ENCODE peak calls at places on chromosome 6, in five cellular contexts. E is HepG2, M is H1, H is NT2/D1, K is GM12878. Z is an unnamed sample.

GRCh38 chr6:111307275-111307858 is 175.7 kb downstream of the REV3L start:
- DNase-seq in M (no peak), E (no peak), H (no peak), K (no peak), Z (no peak)

GRCh38 chr6:42140756-42141602 is 1.4 kb downstream of the C6orf132 start:
- DNase-seq in K (no peak), H (no peak), M (no peak), E (no peak), Z (no peak)

GRCh38 chr6:45072673-45073072 is 255.5 kb upstream of the RUNX2 start:
- DNase-seq in K (no peak), E (no peak), M (no peak), H (no peak), Z (no peak)

GRCh38 chr6:44072452-44072958 is 54.7 kb downstream of the MRPL14 start:
- DNase-seq in E (no peak), K (no peak), M (no peak), H (no peak), Z (no peak)

GRCh38 chr6:90818163-90818562 is 231.3 kb upstream of the MAP3K7 start:
- DNase-seq in E (no peak), H (no peak), M (no peak), K (no peak), Z (no peak)

GRCh38 chr6:3759656-3760245 is 8.2 kb upstream of the PXDC1 start:
- DNase-seq in H (no peak), K (no peak), E (peak), M (no peak), Z (no peak)

GRCh38 chr6:162343902-162344226 is 383.7 kb downstream of the PRKN start:
- DNase-seq in K (no peak), E (no peak), M (no peak), H (no peak), Z (no peak)

GRCh38 chr6:28747631-28748157 is 176.1 kb downstream of the TRIM27 start:
- DNase-seq in K (no peak), M (peak), E (peak), H (no peak), Z (peak)

GRCh38 chr6:37487891-37488290 is 11.8 kb downstream of the CCDC167 start:
- DNase-seq in M (no peak), K (no peak), H (no peak), E (no peak), Z (no peak)

GRCh38 chr6:43728586-43728985 is 41.0 kb upstream of the MRPS18A start:
- DNase-seq in K (no peak), E (no peak), M (no peak), H (no peak), Z (no peak)

GRCh38 chr6:73074175-73074574 is 151.1 kb downstream of the KHDC1L start:
- DNase-seq in M (no peak), H (no peak), K (no peak), E (no peak), Z (no peak)

GRCh38 chr6:77440206-77440976 is 22.9 kb downstream of the HTR1B start:
- DNase-seq in K (no peak), H (no peak), E (no peak), M (no peak), Z (no peak)

GRCh38 chr6:5481024-5481423 is 219.7 kb downstream of the FARS2 start:
- DNase-seq in K (no peak), E (no peak), H (no peak), M (no peak), Z (no peak)

GRCh38 chr6:7974932-7975763 is 64.6 kb upstream of the TXNDC5 start:
- DNase-seq in M (no peak), H (no peak), K (no peak), E (peak), Z (peak)

GRCh38 chr6:165767228-165767627 is 104.2 kb upstream of the PDE10A start:
- DNase-seq in H (no peak), K (no peak), M (no peak), E (no peak), Z (no peak)

GRCh38 chr6:134063121-134063965 is 10.9 kb upstream of the SLC2A12 start:
- DNase-seq in H (no peak), E (peak), M (no peak), K (no peak), Z (peak)

GRCh38 chr6:99548706-99549105 is 19.8 kb downstream of the CCNC start:
- DNase-seq in M (no peak), H (no peak), K (no peak), E (no peak), Z (no peak)

GRCh38 chr6:75326557-75327258 is 42.1 kb upstream of the TMEM30A start:
- DNase-seq in K (no peak), M (no peak), E (no peak), H (no peak), Z (no peak)

GRCh38 chr6:131917763-131918649 is 33.2 kb downstream of the CCN2 start:
- DNase-seq in E (no peak), M (no peak), K (no peak), H (no peak), Z (no peak)

GRCh38 chr6:41306187-41306854 is 19.8 kb upstream of the TREM1 start:
- DNase-seq in E (peak), K (no peak), H (peak), M (no peak), Z (peak)

GRCh38 chr6:159110013-159110412 is 59.2 kb upstream of the FNDC1 start:
- DNase-seq in K (no peak), M (peak), E (peak), H (peak), Z (peak)

GRCh38 chr6:24357336-24358218 is at the start of gene DCDC2:
- DNase-seq in K (no peak), E (peak), H (no peak), M (peak), Z (no peak)

GRCh38 chr6:24439858-24440539 is 37.3 kb downstream of the MRS2 start:
- DNase-seq in H (no peak), M (peak), K (no peak), E (no peak), Z (no peak)

GRCh38 chr6:126172151-126172550 is 167.8 kb upstream of the CENPW start:
- DNase-seq in M (no peak), K (no peak), H (no peak), E (no peak), Z (no peak)

GRCh38 chr6:79384845-79385244 is 150.4 kb upstream of the HMGN3 start:
- DNase-seq in K (no peak), M (no peak), H (no peak), E (no peak), Z (peak)

GRCh38 chr6:28353981-28354676 is 4.4 kb downstream of the ZKSCAN3 start:
- DNase-seq in K (no peak), E (no peak), M (no peak), H (no peak), Z (no peak)

GRCh38 chr6:44496705-44497369 is 109.3 kb downstream of the CDC5L start:
- DNase-seq in E (no peak), K (no peak), M (peak), H (no peak), Z (no peak)

GRCh38 chr6:56815436-56815835 is 139.5 kb upstream of the BEND6 start:
- DNase-seq in E (no peak), K (no peak), M (no peak), H (no peak), Z (no peak)

GRCh38 chr6:93059911-93060310 is 359.4 kb downstream of the EPHA7 start:
- DNase-seq in E (no peak), M (no peak), K (no peak), H (no peak), Z (no peak)

GRCh38 chr6:24922854-24923253 is 12.9 kb downstream of the RIPOR2 start:
- DNase-seq in E (no peak), H (no peak), M (no peak), K (no peak), Z (no peak)

GRCh38 chr6:21163110-21163837 is 430.3 kb upstream of the SOX4 start:
- DNase-seq in K (no peak), M (no peak), H (no peak), E (no peak), Z (no peak)

GRCh38 chr6:8655670-8656454 is 220.5 kb upstream of the SLC35B3 start:
- DNase-seq in M (no peak), H (no peak), K (no peak), E (peak), Z (no peak)

GRCh38 chr6:74573613-74574012 is 632.2 kb downstream of the COL12A1 start:
- DNase-seq in E (no peak), M (no peak), K (no peak), H (no peak), Z (no peak)

GRCh38 chr6:155155787-155156447 is 107.9 kb upstream of the CLDN20 start:
- DNase-seq in K (no peak), H (no peak), E (peak), M (no peak), Z (no peak)

GRCh38 chr6:167308207-167308606 is 16.7 kb upstream of the TTLL2 start:
- DNase-seq in M (no peak), K (no peak), H (no peak), E (no peak), Z (no peak)

GRCh38 chr6:135182993-135183531 is 2.0 kb downstream of the MYB start:
- DNase-seq in K (no peak), E (no peak), H (no peak), M (peak), Z (peak)

GRCh38 chr6:20915150-20915549 is 380.9 kb downstream of the CDKAL1 start:
- DNase-seq in K (no peak), H (no peak), E (no peak), M (no peak), Z (no peak)

GRCh38 chr6:108944707-108945685 is 96.8 kb downstream of the ARMC2 start:
- DNase-seq in H (no peak), K (no peak), E (no peak), M (no peak), Z (no peak)

GRCh38 chr6:69867075-69867911 is 937 bp downstream of the COL19A1 start:
- DNase-seq in M (peak), H (peak), K (no peak), E (peak), Z (peak)

GRCh38 chr6:3247255-3248146 is 11.2 kb upstream of the PSMG4 start:
- DNase-seq in E (peak), M (peak), K (no peak), H (no peak), Z (no peak)

GRCh38 chr6:157559201-157559756 is 178.3 kb downstream of the ZDHHC14 start:
- DNase-seq in H (no peak), M (no peak), K (no peak), E (no peak), Z (no peak)

GRCh38 chr6:157561929-157562810 is 181.2 kb downstream of the ZDHHC14 start:
- DNase-seq in K (peak), H (no peak), E (no peak), M (peak), Z (no peak)

GRCh38 chr6:157561037-157561790 is 180.2 kb downstream of the ZDHHC14 start:
- DNase-seq in K (peak), E (no peak), H (no peak), M (no peak), Z (no peak)

GRCh38 chr6:157562997-157563396 is 182.0 kb downstream of the ZDHHC14 start:
- DNase-seq in E (no peak), H (no peak), K (no peak), M (peak), Z (no peak)

GRCh38 chr6:157563611-157564284 is 182.8 kb downstream of the ZDHHC14 start:
- DNase-seq in K (peak), M (peak), H (no peak), E (no peak), Z (no peak)
- TF ChIP-seq SUZ12 in K (no peak), M (no peak), H (no peak), E (no peak), Z (no peak)

GRCh38 chr6:16660157-16660497 is 101.1 kb downstream of the ATXN1 start:
- DNase-seq in K (no peak), M (no peak), H (no peak), E (no peak), Z (no peak)
- TF ChIP-seq SUZ12 in K (no peak), M (no peak), H (no peak), E (no peak), Z (no peak)

DNA sequence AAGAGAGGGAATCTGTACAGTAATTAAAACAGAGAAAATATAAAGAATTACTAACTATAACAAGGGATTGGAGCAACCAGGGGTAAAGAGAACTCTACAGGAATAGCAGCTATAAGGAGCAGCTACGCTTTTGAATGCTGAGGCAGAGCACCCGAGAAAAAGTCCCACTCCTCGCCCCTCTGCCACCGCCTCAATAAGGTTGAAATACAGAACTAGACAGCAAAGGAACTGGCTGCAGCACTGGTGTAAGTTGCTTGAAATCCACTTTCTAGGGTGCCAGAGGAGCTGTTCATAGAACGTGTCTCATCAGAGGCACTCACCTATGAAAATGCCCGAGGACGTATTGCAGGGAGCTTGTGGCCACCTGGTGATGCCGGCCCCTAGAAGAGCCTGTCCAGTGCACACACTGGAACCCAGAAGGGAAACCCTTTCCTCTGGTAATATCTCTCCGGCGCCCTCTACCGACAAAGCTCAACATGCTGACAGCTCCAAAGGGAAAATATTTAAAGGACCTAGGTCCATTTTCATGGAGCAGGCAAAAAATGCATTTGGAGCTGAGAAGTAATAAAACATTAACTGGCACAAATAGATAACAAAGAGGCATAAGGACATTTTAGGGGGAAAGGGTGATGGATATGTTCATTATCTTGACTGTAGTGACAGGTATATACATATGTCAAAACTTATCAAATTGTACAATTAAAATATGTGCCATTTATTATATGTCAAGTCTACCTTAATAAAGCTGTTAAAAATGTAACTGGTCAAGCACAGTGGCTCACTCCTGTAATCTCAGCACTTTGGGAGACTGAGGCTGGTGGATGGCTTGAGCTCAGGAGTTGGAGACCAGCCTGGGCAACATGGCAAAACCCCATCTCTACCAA is 137.4 kb upstream of the HDAC2 start:
- DNase-seq in H (peak), E (peak), M (peak), K (no peak), Z (peak)
- TF ChIP-seq SUZ12 in H (no peak), E (no peak), M (no peak), K (no peak), Z (no peak)

GRCh38 chr6:81925201-81925600 is 172.7 kb upstream of the TENT5A start:
- DNase-seq in K (no peak), H (no peak), E (no peak), M (no peak), Z (no peak)

GRCh38 chr6:81934936-81935335 is 182.5 kb upstream of the TENT5A start:
- DNase-seq in H (no peak), M (no peak), K (no peak), E (no peak), Z (no peak)

GRCh38 chr6:81933089-81933488 is 180.6 kb upstream of the TENT5A start:
- DNase-seq in E (no peak), K (no peak), M (no peak), H (no peak), Z (no peak)

GRCh38 chr6:81933648-81934047 is 181.2 kb upstream of the TENT5A start:
- DNase-seq in H (no peak), M (no peak), K (no peak), E (peak), Z (no peak)

DNA sequence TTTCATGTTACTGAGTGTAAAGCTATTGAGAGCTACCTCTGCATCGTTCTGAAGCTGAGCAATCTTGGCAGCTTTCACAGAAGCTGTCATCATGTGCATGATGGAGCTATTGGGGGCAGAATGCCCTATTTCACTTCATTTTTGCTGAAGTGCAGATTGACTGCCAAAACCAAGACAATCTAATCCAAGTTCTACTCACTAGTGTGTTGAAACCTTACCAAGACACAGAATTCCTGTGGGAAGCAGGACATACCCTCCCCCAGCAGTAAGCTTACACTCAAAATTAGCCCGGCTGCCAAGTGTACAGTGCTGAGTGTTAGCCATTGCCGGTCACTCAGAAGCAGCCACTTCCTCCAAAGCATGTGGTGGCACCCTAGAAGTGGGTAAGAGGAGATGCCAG is 177.3 kb upstream of the TENT5A start:
- DNase-seq in H (no peak), E (no peak), M (no peak), K (no peak), Z (no peak)
- TF ChIP-seq SUZ12 in H (no peak), E (no peak), M (no peak), K (no peak), Z (no peak)

DNA sequence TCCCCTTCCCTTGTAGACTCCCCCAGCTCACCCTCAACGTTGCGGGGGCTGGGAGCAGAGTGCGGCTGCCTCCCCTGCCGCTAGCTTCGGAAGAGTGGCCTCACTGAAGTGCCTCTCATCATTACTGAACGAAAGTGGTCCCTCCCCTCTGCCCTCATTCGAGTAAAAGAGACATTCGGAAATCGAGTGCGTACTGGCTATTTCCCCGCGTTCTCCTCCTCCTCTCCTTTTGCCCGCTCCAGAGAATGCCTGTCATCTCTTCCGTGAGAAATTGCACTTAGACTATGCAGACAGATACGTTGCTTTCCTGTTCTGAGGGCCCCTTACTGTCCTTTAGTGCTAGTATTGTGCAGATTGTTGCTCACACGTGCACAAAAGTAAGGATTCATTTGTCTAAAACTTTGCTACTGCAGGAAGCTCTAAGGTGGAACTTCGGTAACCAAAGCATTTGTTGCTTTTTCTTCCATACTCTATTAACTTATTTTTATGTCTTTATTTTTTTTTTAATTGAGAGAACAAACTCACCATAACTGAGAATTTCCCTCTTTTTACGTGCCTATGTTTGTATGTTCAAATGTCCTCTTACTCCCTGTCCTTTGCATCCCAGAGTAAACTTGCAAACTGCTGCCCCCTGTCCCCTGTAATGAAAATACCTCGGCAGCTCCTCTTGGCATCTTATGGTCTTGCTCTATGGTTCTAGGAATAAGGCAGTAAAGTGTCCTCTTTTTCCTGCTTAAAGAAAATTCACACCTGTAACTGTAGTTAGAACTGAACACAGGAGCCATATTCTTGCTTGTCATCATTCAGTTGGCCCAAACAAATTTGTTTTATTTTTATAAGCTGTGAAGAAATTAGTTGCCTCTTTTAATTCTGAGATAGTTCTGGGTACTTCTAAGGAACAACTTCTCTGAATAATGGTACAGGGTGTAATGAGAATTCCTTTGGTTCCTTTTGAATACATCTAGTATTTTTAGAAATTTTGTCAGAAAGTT is 1.1 kb downstream of the MAP3K4 start:
- DNase-seq in H (no peak), K (no peak), E (peak), M (peak), Z (peak)
- TF ChIP-seq SUZ12 in H (no peak), K (no peak), E (no peak), M (no peak), Z (no peak)

DNA sequence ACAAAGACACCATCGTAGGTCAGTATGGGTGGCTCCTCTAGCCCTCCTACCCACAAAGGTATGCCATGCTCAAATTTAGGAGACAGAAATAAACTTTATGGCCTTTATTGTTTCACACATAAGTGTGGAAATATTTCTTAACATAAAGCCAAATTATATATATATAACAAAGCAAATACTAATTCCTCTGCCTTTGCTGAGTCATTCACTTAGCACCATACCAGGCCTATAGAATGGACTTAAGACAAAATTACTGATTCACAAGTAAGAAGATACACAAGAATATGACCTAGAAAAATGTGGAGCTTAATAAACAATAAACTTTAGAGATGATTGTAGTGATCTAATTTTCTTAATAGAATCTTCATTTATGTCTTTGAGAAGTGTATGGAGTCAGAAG is 5.2 kb downstream of the FRK start:
- DNase-seq in E (no peak), M (no peak), H (no peak), K (no peak), Z (no peak)
- TF ChIP-seq SUZ12 in E (no peak), M (no peak), H (no peak), K (no peak), Z (no peak)

GRCh38 chr6:47854996-47855395 is 73.2 kb downstream of the OPN5 start:
- DNase-seq in M (no peak), H (no peak), E (no peak), K (no peak), Z (no peak)
- TF ChIP-seq SUZ12 in M (no peak), H (no peak), E (no peak), K (no peak), Z (no peak)

GRCh38 chr6:36309212-36309611 is 27.5 kb downstream of the BNIP5 start:
- DNase-seq in H (no peak), E (no peak), K (no peak), M (no peak), Z (no peak)
- TF ChIP-seq SUZ12 in H (no peak), E (no peak), K (no peak), M (no peak), Z (no peak)

Z was measured in HEK293T.